ENCODE peak calls at places on chromosome 16, in four cellular contexts. L is hepatocyte, W is HCT116, T is GM23248. Y is an unnamed sample.

GRCh38 chr16:5875416-5875815 is 777.8 kb upstream of the EEF2KMT start:
- DNase-seq in W (no peak), T (no peak), L (no peak), Y (peak)

GRCh38 chr16:8885674-8886592 is 3.8 kb downstream of the LITAFD start:
- DNase-seq in T (peak), L (peak), W (no peak), Y (peak)

GRCh38 chr16:50781043-50781442 is 39.2 kb downstream of the CYLD start:
- DNase-seq in L (no peak), T (peak), W (no peak), Y (peak)

GRCh38 chr16:51540259-51540658 is 389.2 kb upstream of the SALL1 start:
- DNase-seq in L (no peak), T (peak), W (no peak), Y (no peak)

GRCh38 chr16:15949210-15950166 is at the start of gene ABCC1:
- DNase-seq in L (peak), T (peak), W (no peak), Y (peak)

GRCh38 chr16:20928774-20929411 is 28.3 kb downstream of the LYRM1 start:
- DNase-seq in W (no peak), T (peak), L (no peak), Y (no peak)

GRCh38 chr16:66026211-66026610 is 340.3 kb upstream of the CDH5 start:
- DNase-seq in W (no peak), T (peak), L (peak), Y (peak)

GRCh38 chr16:5058476-5058875 is 7.3 kb downstream of the C16orf89 start:
- DNase-seq in L (no peak), T (peak), W (no peak), Y (no peak)

GRCh38 chr16:30407794-30408534 is 558 bp downstream of the ZNF771 start:
- DNase-seq in T (peak), L (no peak), W (no peak), Y (no peak)

GRCh38 chr16:69367980-69368379 is 16.4 kb upstream of the TMED6 start:
- DNase-seq in T (peak), L (peak), W (no peak), Y (no peak)

GRCh38 chr16:30953511-30954124 is 3.9 kb upstream of the SETD1A start:
- DNase-seq in W (peak), T (peak), L (peak), Y (peak)

GRCh38 chr16:10957771-10958486 is 13.6 kb downstream of the CLEC16A start:
- DNase-seq in W (no peak), L (no peak), T (peak), Y (peak)

GRCh38 chr16:81885976-81886586 is 107.0 kb downstream of the PLCG2 start:
- DNase-seq in W (peak), L (peak), T (peak), Y (peak)

GRCh38 chr16:17370233-17371013 is 100.3 kb downstream of the XYLT1 start:
- DNase-seq in L (no peak), T (peak), W (no peak), Y (no peak)

GRCh38 chr16:75555213-75555706 is 792 bp downstream of the TMEM231 start:
- DNase-seq in W (peak), T (peak), L (peak), Y (peak)

GRCh38 chr16:46620265-46621005 is 744 bp downstream of the SHCBP1 start:
- DNase-seq in T (peak), L (no peak), W (no peak), Y (peak)

GRCh38 chr16:546909-547770 is 13.1 kb upstream of the PRR35 start:
- DNase-seq in T (peak), L (peak), W (no peak), Y (no peak)

GRCh38 chr16:4213721-4214120 is 28.2 kb downstream of the SRL start:
- DNase-seq in L (peak), T (peak), W (no peak), Y (no peak)

GRCh38 chr16:56355786-56356275 is 69.5 kb downstream of the AMFR start:
- DNase-seq in L (no peak), T (no peak), W (no peak), Y (no peak)

GRCh38 chr16:46555981-46556380 is 65.2 kb downstream of the SHCBP1 start:
- DNase-seq in T (peak), L (no peak), W (no peak), Y (peak)

GRCh38 chr16:13988038-13988437 is 68.1 kb downstream of the ERCC4 start:
- DNase-seq in W (no peak), L (no peak), T (no peak), Y (no peak)

GRCh38 chr16:11515540-11516430 is 70.9 kb downstream of the LITAF start:
- DNase-seq in T (no peak), W (no peak), L (no peak), Y (no peak)

GRCh38 chr16:10988164-10988803 is 43.9 kb downstream of the CLEC16A start:
- DNase-seq in T (peak), W (no peak), L (no peak), Y (peak)

GRCh38 chr16:55204923-55205322 is 119.1 kb upstream of the IRX6 start:
- DNase-seq in T (no peak), W (no peak), L (no peak), Y (no peak)

GRCh38 chr16:75946058-75946457 is 219.8 kb upstream of the CPHXL start:
- DNase-seq in T (no peak), L (no peak), W (no peak), Y (no peak)

GRCh38 chr16:12625068-12625467 is 178.6 kb downstream of the CPPED1 start:
- DNase-seq in W (no peak), T (no peak), L (no peak), Y (no peak)

GRCh38 chr16:30724641-30725464 is 23.4 kb upstream of the PHKG2 start:
- DNase-seq in T (no peak), W (no peak), L (no peak), Y (no peak)

GRCh38 chr16:78147846-78148535 is 48.5 kb downstream of the WWOX start:
- DNase-seq in T (no peak), L (no peak), W (no peak), Y (no peak)

GRCh38 chr16:1428511-1428910 is 2.4 kb upstream of the PERCC1 start:
- DNase-seq in T (peak), W (no peak), L (no peak), Y (no peak)

GRCh38 chr16:52408197-52408845 is 138.6 kb downstream of the TOX3 start:
- DNase-seq in L (peak), T (no peak), W (no peak), Y (no peak)

GRCh38 chr16:77637939-77638338 is 84.4 kb upstream of the NUDT7 start:
- DNase-seq in T (no peak), W (no peak), L (no peak), Y (no peak)

GRCh38 chr16:1140582-1140981 is 12.3 kb upstream of the CACNA1H start:
- DNase-seq in T (no peak), L (no peak), W (no peak), Y (no peak)

GRCh38 chr16:2237552-2238395 is 1.5 kb downstream of the DNASE1L2 start:
- DNase-seq in W (no peak), T (no peak), L (no peak), Y (no peak)

DNA sequence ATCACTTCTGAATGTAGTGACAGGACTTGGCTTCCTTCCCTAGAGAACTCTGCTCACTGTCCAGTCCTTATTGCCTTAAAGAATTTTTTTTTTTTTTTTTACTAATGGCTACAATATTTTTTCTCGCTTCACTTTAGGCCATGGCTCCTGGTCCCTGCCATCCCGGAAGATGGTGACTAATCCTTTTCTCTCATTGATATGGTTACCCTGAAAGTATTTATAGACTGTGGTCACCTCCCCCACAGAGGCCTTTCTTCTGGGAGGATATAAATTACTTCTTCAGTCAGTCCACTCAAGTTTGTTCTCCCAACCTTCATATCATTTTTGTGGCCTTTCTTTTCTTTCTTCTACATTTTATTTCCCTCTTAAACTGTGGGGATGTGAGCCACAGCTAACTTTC is 524.9 kb upstream of the PSMD7 start:
- DNase-seq in L (no peak), T (peak), W (no peak), Y (no peak)
- TF ChIP-seq EZH2phosphoT487 in L (no peak), T (no peak), W (no peak), Y (no peak)

DNA sequence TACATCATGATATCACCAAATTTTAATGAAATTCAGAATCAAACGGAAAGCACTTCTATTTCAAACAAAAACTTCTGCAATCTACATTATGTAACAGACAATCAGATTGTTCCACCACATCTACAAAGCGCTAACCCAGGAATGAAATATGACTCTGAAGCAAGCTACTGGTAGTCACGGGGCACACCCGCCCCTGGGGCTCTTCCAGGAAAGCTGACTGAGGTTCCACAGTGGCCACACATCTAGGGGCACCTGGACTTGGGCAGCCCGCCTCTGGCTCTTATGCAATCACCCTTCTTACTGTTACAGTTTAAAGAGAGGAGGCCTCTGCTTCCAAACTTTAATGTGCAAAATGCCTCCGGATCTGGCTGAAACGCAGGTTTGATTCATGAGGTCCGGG is 27.5 kb downstream of the ZCCHC14 start:
- DNase-seq in T (peak), W (no peak), L (peak), Y (peak)
- TF ChIP-seq EZH2phosphoT487 in T (no peak), W (no peak), L (no peak), Y (no peak)

GRCh38 chr16:59696495-59696894 is 962.4 kb upstream of the GOT2 start:
- DNase-seq in T (no peak), W (no peak), L (no peak), Y (no peak)

GRCh38 chr16:59697746-59698145 is 963.6 kb upstream of the GOT2 start:
- DNase-seq in T (no peak), L (no peak), W (no peak), Y (no peak)

GRCh38 chr16:59699786-59700185 is 965.7 kb upstream of the GOT2 start:
- DNase-seq in W (no peak), L (no peak), T (no peak), Y (no peak)

GRCh38 chr16:59697236-59697635 is 963.1 kb upstream of the GOT2 start:
- DNase-seq in W (no peak), L (no peak), T (peak), Y (no peak)

DNA sequence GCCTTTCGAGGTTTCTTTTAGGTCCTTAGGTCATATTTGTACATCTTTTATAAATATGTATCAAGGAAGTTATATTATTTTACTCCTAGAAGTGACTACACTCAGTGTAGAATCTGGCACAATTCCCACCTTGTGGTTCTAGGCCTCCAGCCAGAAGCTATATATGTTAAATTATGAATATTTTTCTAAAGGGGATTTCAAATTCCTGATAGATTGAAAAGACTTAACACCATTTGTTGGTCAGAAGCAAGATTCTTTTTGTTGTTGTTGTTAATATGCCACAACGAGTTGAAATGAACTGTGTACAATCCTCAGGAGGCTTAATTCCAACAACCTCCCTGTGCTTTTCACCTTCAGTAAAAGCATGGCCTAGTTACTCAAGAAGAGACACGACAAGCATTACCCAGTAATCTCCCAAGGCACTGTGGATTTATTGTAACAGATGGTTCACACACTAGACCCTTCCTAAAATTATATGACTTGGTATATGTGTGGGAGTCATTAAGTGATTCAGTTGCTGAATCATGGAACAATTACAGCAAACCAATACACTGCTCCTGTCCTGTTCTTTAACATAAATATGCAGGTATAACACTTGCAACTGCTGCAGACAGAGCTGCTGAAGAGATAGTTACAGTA is 964.3 kb upstream of the GOT2 start:
- DNase-seq in W (no peak), T (peak), L (no peak), Y (peak)
- TF ChIP-seq EZH2phosphoT487 in W (no peak), T (no peak), L (no peak), Y (no peak)

DNA sequence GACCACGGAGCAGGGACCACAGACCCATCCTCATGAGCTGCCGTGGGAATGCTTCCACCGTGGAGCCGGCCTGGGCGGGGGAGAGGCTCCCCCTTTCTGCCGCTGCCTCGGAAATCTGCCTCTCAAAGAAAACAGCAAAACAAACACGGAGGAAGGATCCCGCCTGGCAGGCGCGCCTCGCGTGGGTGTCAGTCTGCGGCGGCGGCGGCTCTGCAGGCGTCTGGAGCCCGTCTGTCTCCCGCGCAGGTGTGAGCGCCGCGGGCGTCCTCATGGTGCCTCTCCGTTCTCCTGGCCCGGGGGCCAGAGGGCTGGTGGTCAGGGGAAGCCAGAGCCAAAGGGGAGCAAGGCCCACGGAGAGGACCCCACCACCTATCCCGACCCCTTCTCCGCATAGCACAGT is 27.5 kb downstream of the GSE1 start:
- DNase-seq in W (no peak), T (no peak), L (no peak), Y (no peak)
- TF ChIP-seq EZH2phosphoT487 in W (no peak), T (no peak), L (no peak), Y (no peak)

GRCh38 chr16:89921699-89922476 is 1.3 kb upstream of the TUBB3 start:
- DNase-seq in W (peak), T (peak), L (peak), Y (peak)
- TF ChIP-seq EZH2phosphoT487 in W (no peak), T (no peak), L (no peak), Y (no peak)

DNA sequence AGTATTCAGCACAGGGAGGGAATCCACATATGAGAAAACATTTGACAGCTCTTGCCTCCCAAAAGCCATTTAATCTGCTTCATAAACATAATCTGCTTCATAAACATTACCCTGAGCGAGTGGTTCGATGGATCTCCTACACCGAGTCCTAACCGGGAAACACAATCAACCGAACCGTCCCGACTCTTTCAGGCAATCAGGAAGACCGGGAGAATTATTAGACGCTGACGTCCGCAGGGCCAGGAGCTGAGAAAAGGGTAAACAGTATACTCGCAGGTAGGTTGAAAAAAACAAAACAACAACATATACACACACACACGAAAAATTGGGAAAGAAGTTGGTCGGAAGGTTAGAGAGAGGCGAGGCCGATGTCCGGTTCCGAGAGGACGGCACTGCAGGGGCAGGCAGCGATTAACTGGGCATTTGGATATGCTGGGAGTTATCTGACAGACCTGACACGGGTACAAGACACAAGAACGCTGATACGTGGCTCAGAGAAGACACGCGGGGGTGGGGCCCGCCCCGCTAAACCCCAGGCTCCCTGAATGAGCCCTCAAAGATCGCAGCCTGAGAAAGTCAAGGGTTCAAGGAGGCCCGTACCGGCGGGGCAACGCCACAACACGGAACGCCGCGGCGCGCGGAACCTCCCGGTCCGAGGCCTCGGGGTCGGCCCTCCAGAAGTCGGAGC is 585 bp downstream of the AP1G1 start:
- DNase-seq in T (peak), W (no peak), L (peak), Y (no peak)
- TF ChIP-seq EZH2phosphoT487 in T (no peak), W (no peak), L (no peak), Y (no peak)

GRCh38 chr16:48160575-48160974 is 4.8 kb upstream of the ABCC12 start:
- DNase-seq in W (no peak), L (no peak), T (no peak), Y (no peak)

GRCh38 chr16:48161906-48162305 is 6.1 kb upstream of the ABCC12 start:
- DNase-seq in W (no peak), T (no peak), L (no peak), Y (no peak)

GRCh38 chr16:48165961-48166578 is 10.3 kb upstream of the ABCC12 start:
- DNase-seq in W (no peak), T (no peak), L (no peak), Y (peak)

GRCh38 chr16:48164907-48165715 is 9.3 kb upstream of the ABCC12 start:
- DNase-seq in L (peak), W (peak), T (peak), Y (peak)

DNA sequence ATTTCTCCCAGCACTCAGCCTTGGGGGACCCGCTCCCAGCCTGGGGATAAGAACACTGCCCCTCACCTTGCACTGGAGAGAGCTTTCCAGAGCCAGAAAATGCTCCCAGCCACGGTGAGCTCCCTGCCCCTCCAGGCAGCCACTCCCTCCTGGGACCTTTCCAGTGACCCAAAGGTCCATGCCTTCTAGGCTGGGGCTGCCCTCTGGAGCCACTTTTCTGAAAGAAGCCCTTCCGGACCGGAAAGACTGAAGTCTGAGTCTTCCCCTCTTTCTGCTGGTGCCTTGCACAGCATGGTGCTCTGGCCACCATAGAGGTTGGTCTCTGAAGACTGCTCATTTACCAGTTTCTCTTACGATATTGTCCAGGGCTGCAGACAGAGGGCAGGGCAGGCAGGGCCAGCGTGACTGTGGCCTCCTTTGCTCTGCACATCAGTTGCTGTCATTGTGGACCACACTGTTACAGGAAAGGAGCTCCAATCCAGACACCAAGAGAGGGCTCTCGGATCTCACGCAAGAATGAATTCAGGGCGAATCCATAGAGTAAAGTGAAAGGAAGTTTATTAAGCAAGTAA is 7.1 kb upstream of the ABCC12 start:
- DNase-seq in L (no peak), T (no peak), W (no peak), Y (no peak)
- TF ChIP-seq EZH2phosphoT487 in L (no peak), T (no peak), W (no peak), Y (no peak)

GRCh38 chr16:88686062-88686438 is 257 bp downstream of the SNAI3 start:
- DNase-seq in T (peak), W (no peak), L (peak), Y (peak)
- TF ChIP-seq EZH2phosphoT487 in T (no peak), W (no peak), L (no peak), Y (no peak)

GRCh38 chr16:67719778-67720144 is 645 bp upstream of the GFOD2 start:
- DNase-seq in T (peak), W (no peak), L (peak), Y (no peak)
- TF ChIP-seq EZH2phosphoT487 in T (no peak), W (no peak), L (no peak), Y (no peak)